ENCODE peak calls at places on chromosomes 11 and 22, in five cellular contexts. P is tibial nerve, D is AG04450, F is spleen, O is tibial artery. A is an unnamed sample.

GRCh38 chr11:128451651-128452470 is 135.5 kb downstream of the ETS1 start:
- DNase-seq in O (peak; percentile 48), F (peak; percentile 70), D (no peak), P (peak; percentile 73), A (peak; percentile 63)

GRCh38 chr22:44599084-44599483 is 101.1 kb upstream of the RTL6 start:
- DNase-seq in D (no peak), F (no peak), P (no peak), O (no peak), A (no peak)

GRCh38 chr22:19143967-19144400 is 467 bp downstream of the ESS2 start:
- DNase-seq in D (no peak), F (peak; percentile 74), P (no peak), O (no peak), A (no peak)

GRCh38 chr22:48804811-48805301 is 1022.8 kb downstream of the BRD1 start:
- DNase-seq in D (no peak), P (no peak), O (no peak), F (peak; percentile 58), A (no peak)

GRCh38 chr11:9716275-9717039 is 52.6 kb downstream of the SWAP70 start:
- DNase-seq in D (peak; percentile 18), O (peak; percentile 30), P (no peak), F (no peak), A (no peak)

GRCh38 chr11:29534831-29535230 is 482.0 kb downstream of the KCNA4 start:
- DNase-seq in F (no peak), D (no peak), P (no peak), O (no peak), A (no peak)

GRCh38 chr11:33930317-33931021 is 38.6 kb upstream of the LMO2 start:
- DNase-seq in O (peak; percentile 66), F (no peak), P (no peak), D (no peak), A (no peak)

GRCh38 chr11:32659672-32660071 is 76.0 kb downstream of the EIF3M start:
- DNase-seq in O (no peak), D (no peak), P (no peak), F (no peak), A (no peak)

GRCh38 chr11:68816917-68817419 is 24.7 kb downstream of the CPT1A start:
- DNase-seq in F (no peak), O (no peak), D (no peak), P (no peak), A (no peak)

GRCh38 chr11:78586452-78587046 is 11.9 kb upstream of the NARS2 start:
- DNase-seq in P (no peak), F (no peak), D (no peak), O (no peak), A (no peak)

GRCh38 chr11:19091366-19091765 is 25.6 kb upstream of the ZDHHC13 start:
- DNase-seq in P (no peak), F (no peak), O (no peak), D (no peak), A (no peak)

GRCh38 chr22:42990131-42990838 is 24.7 kb downstream of the PACSIN2 start:
- DNase-seq in F (no peak), O (no peak), D (no peak), P (no peak), A (no peak)

GRCh38 chr11:43922295-43922648 is 20.2 kb upstream of the C11orf96 start:
- DNase-seq in D (no peak), P (no peak), F (no peak), O (no peak), A (no peak)

GRCh38 chr11:62560566-62561103 is 13.1 kb downstream of the EEF1G start:
- DNase-seq in O (peak; percentile 91), F (peak; percentile 83), D (peak; percentile 97), P (peak; percentile 79), A (peak; percentile 92)

GRCh38 chr11:129723146-129723963 is 92.3 kb upstream of the TMEM45B start:
- DNase-seq in P (no peak), F (no peak), D (no peak), O (no peak), A (no peak)

GRCh38 chr11:33445761-33446161 is 188.6 kb downstream of the HIPK3 start:
- DNase-seq in O (no peak), F (no peak), D (no peak), P (no peak), A (no peak)

GRCh38 chr11:93536346-93536871 is 6.8 kb downstream of the SMCO4 start:
- DNase-seq in P (no peak), F (no peak), D (no peak), O (no peak), A (no peak)

GRCh38 chr22:46614070-46614931 is 5.9 kb upstream of the GRAMD4 start:
- DNase-seq in F (peak; percentile 88), P (no peak), D (no peak), O (no peak), A (no peak)

GRCh38 chr11:61699737-61700160 is 19.6 kb downstream of the DAGLA start:
- DNase-seq in P (no peak), O (no peak), D (no peak), F (no peak), A (peak; percentile 81)

GRCh38 chr11:96074551-96075309 is 150.8 kb upstream of the MTMR2 start:
- DNase-seq in P (no peak), F (no peak), O (no peak), D (no peak), A (no peak)

GRCh38 chr11:44760917-44761545 is 34.3 kb downstream of the TSPAN18 start:
- DNase-seq in O (peak; percentile 76), F (no peak), P (no peak), D (peak; percentile 52), A (no peak)

GRCh38 chr22:45096256-45096907 is 67.3 kb upstream of the NUP50 start:
- DNase-seq in O (peak; percentile 47), P (peak; percentile 31), D (no peak), F (no peak), A (peak; percentile 65)

GRCh38 chr22:47626428-47627390 is 864.3 kb downstream of the TBC1D22A start:
- DNase-seq in D (no peak), O (no peak), P (no peak), F (no peak), A (no peak)

GRCh38 chr11:115194798-115195101 is 309.5 kb downstream of the CADM1 start:
- DNase-seq in O (no peak), F (no peak), P (no peak), D (peak; percentile 48), A (no peak)

GRCh38 chr11:27020736-27021135 is 19.9 kb upstream of the BBOX1 start:
- DNase-seq in P (no peak), O (no peak), F (no peak), D (no peak), A (no peak)

GRCh38 chr22:37742374-37743092 is 45.7 kb downstream of the TRIOBP start:
- DNase-seq in F (no peak), O (peak; percentile 44), P (no peak), D (peak; percentile 73), A (no peak)

GRCh38 chr11:18720811-18721575 is 5.0 kb downstream of the IGSF22 start:
- DNase-seq in D (no peak), F (peak; percentile 93), O (peak; percentile 82), P (peak; percentile 72), A (peak; percentile 92)

GRCh38 chr11:11620251-11620965 is 1.4 kb downstream of the GALNT18 start:
- DNase-seq in F (peak; percentile 78), D (no peak), P (no peak), O (peak; percentile 37), A (peak; percentile 85)

DNA sequence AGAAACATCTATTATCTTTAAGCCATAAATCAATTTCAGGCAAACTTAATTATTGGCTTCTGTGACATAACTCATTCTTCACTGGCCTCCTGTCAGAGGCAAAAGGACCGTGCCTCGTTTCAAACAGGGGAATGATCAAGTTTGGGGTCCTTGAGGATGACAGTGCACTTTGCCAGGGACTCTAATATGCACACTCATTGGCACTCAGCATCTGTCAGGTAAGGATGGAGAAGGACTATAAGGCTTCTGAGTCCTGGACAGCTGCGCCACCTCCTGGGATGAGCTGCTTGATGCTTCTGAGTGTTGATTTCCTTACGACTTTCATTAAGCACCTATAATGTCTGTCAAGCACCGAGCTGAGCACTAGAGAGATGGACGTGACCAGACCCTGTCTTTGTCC is 20.2 kb downstream of the BPIFC start:
- DNase-seq in O (no peak), P (no peak), F (no peak), D (no peak), A (no peak)
- TF ChIP-seq CTCF in O (no peak), P (peak; percentile 11), F (no peak), D (no peak), A (no peak)

DNA sequence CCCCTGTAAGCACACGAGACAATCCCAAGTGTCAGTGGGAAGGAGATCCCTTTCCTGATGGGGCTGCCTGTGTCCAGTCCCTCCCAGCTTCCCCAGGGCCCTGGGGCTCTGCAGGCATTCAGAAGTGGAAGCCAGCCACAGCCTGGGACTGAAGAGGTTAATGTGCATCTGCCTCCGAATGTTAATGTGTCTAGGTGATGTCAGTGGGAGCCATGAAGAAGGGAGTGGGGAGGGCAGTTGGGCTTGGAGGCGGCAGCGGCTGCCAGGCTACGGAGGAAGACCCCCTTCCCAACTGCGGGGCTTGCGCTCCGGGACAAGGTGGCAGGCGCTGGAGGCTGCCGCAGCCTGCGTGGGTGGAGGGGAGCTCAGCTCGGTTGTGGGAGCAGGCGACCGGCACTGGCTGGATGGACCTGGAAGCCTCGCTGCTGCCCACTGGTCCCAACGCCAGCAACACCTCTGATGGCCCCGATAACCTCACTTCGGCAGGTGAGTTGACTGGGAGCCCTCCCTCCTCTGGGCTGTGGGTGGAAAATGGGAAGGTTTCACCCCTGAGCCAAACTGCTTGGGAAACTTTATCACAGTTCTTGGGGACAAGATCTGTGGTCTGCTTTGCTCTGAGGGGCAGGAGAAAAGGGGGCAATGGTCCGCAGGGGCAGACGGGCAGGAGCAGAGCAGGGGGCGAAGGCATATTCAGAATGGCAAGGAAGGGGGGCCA is at the start of gene MCHR1:
- DNase-seq in O (no peak), F (no peak), P (no peak), D (no peak), A (no peak)
- H3K4me3 ChIP-seq in O (peak within 1 kb of the TSS; percentile 25), F (no peak within 1 kb of the TSS), P (peak within 1 kb of the TSS; percentile 39), D (peak within 1 kb of the TSS; percentile 55), A (no peak within 1 kb of the TSS)

DNA sequence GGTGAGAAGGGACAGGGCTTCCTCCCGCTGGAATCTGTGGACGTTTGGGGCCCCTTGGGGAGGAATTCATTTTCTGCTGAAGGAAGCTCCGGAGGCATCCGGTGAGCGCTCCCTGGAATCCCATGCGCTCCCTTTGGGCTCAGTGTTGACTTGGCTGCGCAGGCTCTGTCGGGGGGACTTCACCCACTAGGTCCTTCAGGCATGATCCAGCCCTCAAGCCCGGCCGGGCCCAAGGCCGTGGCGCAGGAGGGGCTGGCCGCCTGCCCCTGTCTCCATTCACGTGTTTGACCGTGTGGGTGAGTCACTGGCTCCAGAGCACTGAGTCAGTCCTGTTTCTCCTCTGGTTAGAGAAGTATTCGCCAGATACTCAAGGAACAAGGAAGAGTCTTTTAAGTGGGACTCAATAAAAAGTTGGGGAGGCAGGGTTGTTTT is 1.4 kb downstream of the CTTN start:
- DNase-seq in P (peak; percentile 50), F (no peak), D (peak; percentile 86), O (peak; percentile 92), A (peak; percentile 79)
- H3K27ac ChIP-seq in P (peak overlapping the region; percentile 87), F (peak overlapping the region; percentile 41), D (peak overlapping the region; percentile 84), O (peak overlapping the region; percentile 94), A (peak overlapping the region; percentile 64)

GRCh38 chr22:24707477-24707816 is 67.1 kb downstream of the PIWIL3 start:
- DNase-seq in D (no peak), O (no peak), F (no peak), P (no peak), A (peak; percentile 32)
- TF ChIP-seq CTCF in D (no peak), O (no peak), F (no peak), P (no peak), A (no peak)